ENCODE peak calls at places on chromosomes 13 and 19, in six cellular contexts. Q, R, J, D, A and Z are unnamed samples.

GRCh38 chr13:49669735-49670309 is 21.5 kb downstream of the EBPL start:
- DNase-seq in Q (peak; percentile 33), R (peak; percentile 83), J (peak; percentile 81), D (peak; percentile 64), A (peak; percentile 45), Z (no peak)

GRCh38 chr19:41748012-41748411 is 7.3 kb upstream of the CEACAM6 start:
- DNase-seq in Q (no peak), R (no peak), J (no peak), D (no peak), A (no peak), Z (no peak)

GRCh38 chr19:10998045-10998533 is 37.3 kb downstream of the SMARCA4 start:
- DNase-seq in Q (peak; percentile 51), R (no peak), J (peak; percentile 29), D (no peak), A (no peak), Z (no peak)

GRCh38 chr19:28943651-28944050 is 269.3 kb downstream of the UQCRFS1 start:
- DNase-seq in Q (no peak), R (peak; percentile 69), J (no peak), D (no peak), A (no peak), Z (no peak)

GRCh38 chr13:34672631-34673030 is 269.4 kb upstream of the NBEA start:
- DNase-seq in Q (no peak), R (no peak), J (no peak), D (no peak), A (no peak), Z (no peak)

GRCh38 chr13:28239374-28239773 is 101.0 kb downstream of the PAN3 start:
- DNase-seq in Q (no peak), R (no peak), J (peak; percentile 4), D (no peak), A (no peak), Z (no peak)

GRCh38 chr19:11578342-11579142 is 1.1 kb upstream of the ACP5 start:
- DNase-seq in Q (peak; percentile 44), R (peak; percentile 75), J (no peak), D (peak; percentile 67), A (peak; percentile 66), Z (no peak)

GRCh38 chr13:77523834-77524728 is 11.4 kb upstream of the SCEL start:
- DNase-seq in Q (no peak), R (no peak), J (no peak), D (no peak), A (no peak), Z (no peak)

DNA sequence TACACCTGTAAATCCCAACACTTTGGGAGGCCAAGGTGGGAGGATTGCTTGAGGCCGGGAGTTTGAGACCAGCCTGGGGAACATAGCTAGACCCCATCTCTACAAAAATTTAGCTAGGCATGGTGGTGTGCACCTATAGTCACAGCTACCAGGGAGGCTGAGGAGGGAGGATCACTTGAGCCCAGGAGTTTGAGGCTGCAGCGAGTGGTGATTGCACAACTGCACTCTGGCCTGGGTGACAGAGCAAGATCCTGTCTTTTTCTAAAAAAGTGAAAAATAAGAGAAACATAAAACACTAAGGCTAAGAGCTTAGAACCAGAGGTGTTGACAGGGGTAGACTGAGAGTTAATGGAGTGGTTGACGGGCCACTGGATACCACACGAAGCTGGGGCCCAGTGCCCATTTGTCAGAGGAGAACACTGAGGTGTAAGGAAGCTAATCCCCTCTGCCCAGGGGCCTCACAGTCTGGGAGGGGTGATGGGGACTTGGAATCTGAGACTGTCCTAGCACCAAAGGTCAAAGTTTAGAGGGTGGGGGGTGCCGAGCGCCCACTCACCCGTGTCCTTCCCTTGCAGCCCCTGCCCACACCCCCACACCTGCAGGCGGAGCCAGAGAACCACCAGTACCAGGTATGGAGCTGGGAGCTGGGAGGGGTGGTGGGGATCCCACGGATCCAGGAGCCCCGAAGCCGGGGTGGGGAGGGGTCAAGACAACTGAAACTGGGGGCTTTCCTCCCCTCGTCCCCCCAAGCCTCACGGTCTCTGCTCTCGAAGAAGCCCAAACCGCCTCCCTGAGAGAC is 10.9 kb downstream of the CEACAM19 start:
- DNase-seq in Q (no peak), R (no peak), J (no peak), D (no peak), A (no peak), Z (no peak)
- H3K27ac ChIP-seq in Q (no peak overlapping the region), R (no peak overlapping the region), J (no peak overlapping the region), D (no peak overlapping the region), A (no peak overlapping the region), Z (no peak overlapping the region)

GRCh38 chr13:114045113-114045735 is 71.3 kb upstream of the C13orf46 start:
- DNase-seq in Q (no peak), R (no peak), J (no peak), D (no peak), A (no peak), Z (peak; percentile 68)
- H3K27ac ChIP-seq in Q (no peak overlapping the region), R (peak overlapping the region; percentile 83), J (peak overlapping the region; percentile 79), D (peak overlapping the region; percentile 43), A (no peak overlapping the region), Z (peak overlapping the region; percentile 93)

DNA sequence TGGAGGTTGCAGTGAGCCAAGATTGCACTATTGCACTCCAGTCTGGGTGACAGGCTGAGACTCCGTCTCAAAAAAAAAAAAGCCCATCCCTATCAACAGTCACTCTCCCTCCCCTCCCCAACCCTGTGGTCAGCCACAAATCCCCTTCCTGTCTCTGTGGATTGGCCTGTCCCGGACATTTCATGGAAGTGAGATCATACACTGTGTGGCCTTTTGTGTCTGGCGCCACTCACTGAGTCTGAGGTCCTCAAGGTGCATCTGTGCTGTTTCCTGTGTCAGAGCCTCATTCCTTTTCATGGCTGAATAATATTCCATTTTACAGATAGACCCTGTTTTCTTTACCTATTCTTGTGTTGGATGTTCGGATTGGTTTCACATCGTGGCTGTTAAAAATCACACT is 149.5 kb downstream of the PTPRS start:
- DNase-seq in Q (no peak), R (no peak), J (no peak), D (no peak), A (no peak), Z (no peak)
- H3K27ac ChIP-seq in Q (no peak overlapping the region), R (no peak overlapping the region), J (no peak overlapping the region), D (no peak overlapping the region), A (no peak overlapping the region), Z (no peak overlapping the region)

GRCh38 chr19:40528078-40528477 is 48.6 kb upstream of the SHKBP1 start:
- DNase-seq in Q (no peak), R (no peak), J (no peak), D (no peak), A (no peak), Z (no peak)

GRCh38 chr19:40524655-40525054 is 52.0 kb upstream of the SHKBP1 start:
- DNase-seq in Q (no peak), R (no peak), J (no peak), D (no peak), A (no peak), Z (no peak)

GRCh38 chr19:40524133-40524549 is 52.5 kb upstream of the SHKBP1 start:
- DNase-seq in Q (no peak), R (no peak), J (no peak), D (no peak), A (no peak), Z (no peak)

GRCh38 chr19:40523322-40524047 is 53.2 kb upstream of the SHKBP1 start:
- DNase-seq in Q (peak; percentile 49), R (peak; percentile 95), J (peak; percentile 44), D (peak; percentile 80), A (peak; percentile 57), Z (peak; percentile 4)

DNA sequence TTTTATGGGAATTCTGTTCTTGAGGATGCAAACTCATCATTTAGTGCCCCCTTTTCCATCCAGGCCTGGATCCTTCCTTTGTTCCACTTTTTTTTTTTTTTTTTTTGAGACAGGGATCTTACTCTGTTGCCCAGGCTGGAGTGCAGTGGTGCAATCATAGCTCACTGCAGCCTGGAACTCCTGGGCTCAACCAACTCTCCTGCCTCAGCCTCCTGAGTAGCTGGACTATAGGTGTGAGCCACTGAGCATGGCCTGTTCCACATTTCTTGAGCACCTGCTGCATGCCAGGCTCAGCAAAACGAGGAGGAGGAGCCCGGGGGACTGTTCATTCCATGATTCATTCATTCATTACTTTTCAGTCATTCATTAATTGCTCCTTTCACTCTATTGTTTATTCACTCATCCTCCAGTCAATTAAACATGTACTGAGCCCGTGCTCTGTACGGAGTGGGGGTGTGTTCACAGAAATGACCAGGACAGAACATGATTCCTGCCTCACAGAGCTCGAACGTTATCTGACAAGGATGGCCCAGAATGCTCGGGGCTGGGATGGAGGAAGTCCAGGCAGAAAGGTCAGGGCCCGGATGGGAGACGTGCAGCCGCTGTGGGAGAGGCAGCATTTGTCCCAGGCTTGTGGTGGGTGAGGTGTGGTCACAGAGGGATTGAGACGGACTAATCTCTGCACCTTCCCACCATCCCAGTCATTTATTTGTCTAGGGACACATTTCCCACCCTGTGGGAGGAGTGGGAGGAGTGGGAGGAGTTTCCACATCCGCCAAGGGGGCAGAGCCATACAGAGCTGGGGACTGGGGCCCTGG is 51.2 kb upstream of the SHKBP1 start:
- DNase-seq in Q (no peak), R (no peak), J (no peak), D (no peak), A (no peak), Z (no peak)
- H3K27ac ChIP-seq in Q (no peak overlapping the region), R (no peak overlapping the region), J (no peak overlapping the region), D (no peak overlapping the region), A (no peak overlapping the region), Z (no peak overlapping the region)

DNA sequence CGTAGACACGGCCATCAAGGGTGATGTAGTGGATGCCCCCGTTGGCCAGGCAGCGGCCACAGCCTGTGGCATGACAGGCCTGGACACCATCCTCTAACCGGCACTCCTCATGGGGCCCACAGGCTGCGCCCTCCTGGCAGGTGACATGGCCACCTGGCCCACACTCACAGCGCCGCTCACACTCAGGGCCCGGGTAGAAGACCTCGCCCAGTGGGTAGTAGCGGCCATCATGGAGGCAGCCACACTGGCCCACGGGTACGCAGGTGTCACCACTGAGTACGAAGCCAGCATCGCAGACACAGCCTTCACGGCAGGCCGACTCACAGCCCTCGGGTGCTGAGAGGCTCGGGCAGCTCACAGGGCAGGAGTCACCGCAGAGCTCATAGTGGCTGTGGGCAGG is 27.2 kb upstream of the FBL start:
- DNase-seq in Q (no peak), R (peak; percentile 33), J (no peak), D (no peak), A (no peak), Z (no peak)
- H3K27ac ChIP-seq in Q (no peak overlapping the region), R (no peak overlapping the region), J (no peak overlapping the region), D (no peak overlapping the region), A (no peak overlapping the region), Z (no peak overlapping the region)

GRCh38 chr19:1066748-1067340 is at the start of gene ARHGAP45:
- DNase-seq in Q (peak; percentile 43), R (peak; percentile 78), J (no peak), D (peak; percentile 60), A (peak; percentile 94), Z (no peak)

GRCh38 chr19:1064661-1065605 is 2.0 kb upstream of the ARHGAP45 start:
- DNase-seq in Q (peak; percentile 76), R (peak; percentile 91), J (peak; percentile 68), D (peak; percentile 81), A (peak; percentile 86), Z (no peak)

GRCh38 chr19:1066251-1066747 is 668 bp upstream of the ARHGAP45 start:
- DNase-seq in Q (no peak), R (peak; percentile 79), J (no peak), D (no peak), A (no peak), Z (no peak)

GRCh38 chr19:1063909-1064660 is 2.9 kb upstream of the ARHGAP45 start:
- DNase-seq in Q (peak; percentile 13), R (peak; percentile 77), J (no peak), D (no peak), A (no peak), Z (no peak)

GRCh38 chr19:1065606-1066109 is 1.3 kb upstream of the ARHGAP45 start:
- DNase-seq in Q (no peak), R (peak; percentile 81), J (no peak), D (no peak), A (no peak), Z (no peak)
- H3K27ac ChIP-seq in Q (no peak overlapping the region), R (no peak overlapping the region), J (no peak overlapping the region), D (no peak overlapping the region), A (peak overlapping the region; percentile 96), Z (no peak overlapping the region)